ENCODE peak calls at places on chromosomes 2 and 18, in five cellular contexts. J, X, W, A and G are unnamed samples.

GRCh38 chr2:98771771-98772521 is 41.0 kb upstream of the MGAT4A start:
- DNase-seq in X (no peak), A (no peak), W (no peak), J (no peak), G (no peak)

GRCh38 chr18:63924551-63924950 is 16.8 kb downstream of the SERPINB10 start:
- DNase-seq in X (no peak), W (no peak), A (no peak), J (no peak), G (no peak)

GRCh38 chr2:112257575-112257974 is 2.7 kb upstream of the ZC3H8 start:
- DNase-seq in X (no peak), J (no peak), W (no peak), A (no peak), G (no peak)

GRCh38 chr2:96249654-96250053 is 16.1 kb downstream of the TMEM127 start:
- DNase-seq in W (no peak), A (no peak), X (no peak), J (no peak), G (peak)

GRCh38 chr2:181411105-181411849 is 45.9 kb upstream of the ITGA4 start:
- DNase-seq in X (no peak), A (no peak), W (no peak), J (no peak), G (no peak)

GRCh38 chr2:169090133-169090820 is 20.9 kb downstream of the DHRS9 start:
- DNase-seq in X (no peak), W (no peak), A (no peak), J (no peak), G (no peak)

GRCh38 chr2:172865422-172865821 is 129.8 kb downstream of the RAPGEF4 start:
- DNase-seq in W (peak), X (peak), A (no peak), J (no peak), G (no peak)

GRCh38 chr2:95372216-95372829 is 30.2 kb upstream of the FAHD2A start:
- DNase-seq in W (no peak), X (peak), J (peak), A (no peak), G (peak)

GRCh38 chr2:3634631-3635091 is 23.3 kb upstream of the ALLC start:
- DNase-seq in X (no peak), A (no peak), W (no peak), J (no peak), G (no peak)

GRCh38 chr2:234495801-234496441 is 960 bp downstream of the ARL4C start:
- DNase-seq in X (no peak), A (no peak), W (peak), J (no peak), G (no peak)

GRCh38 chr2:120434487-120434886 is 88.6 kb downstream of the INHBB start:
- DNase-seq in A (no peak), X (peak), J (no peak), W (no peak), G (no peak)

GRCh38 chr2:8543065-8543411 is 138.8 kb upstream of the ID2 start:
- DNase-seq in W (no peak), A (no peak), X (no peak), J (no peak), G (peak)

GRCh38 chr2:8544786-8545631 is 136.8 kb upstream of the ID2 start:
- DNase-seq in W (no peak), X (peak), A (peak), J (no peak), G (peak)

GRCh38 chr2:8542381-8543064 is 139.3 kb upstream of the ID2 start:
- DNase-seq in J (no peak), A (no peak), W (no peak), X (no peak), G (peak)

GRCh38 chr2:8544168-8544785 is 137.6 kb upstream of the ID2 start:
- DNase-seq in W (no peak), A (no peak), X (no peak), J (no peak), G (peak)

DNA sequence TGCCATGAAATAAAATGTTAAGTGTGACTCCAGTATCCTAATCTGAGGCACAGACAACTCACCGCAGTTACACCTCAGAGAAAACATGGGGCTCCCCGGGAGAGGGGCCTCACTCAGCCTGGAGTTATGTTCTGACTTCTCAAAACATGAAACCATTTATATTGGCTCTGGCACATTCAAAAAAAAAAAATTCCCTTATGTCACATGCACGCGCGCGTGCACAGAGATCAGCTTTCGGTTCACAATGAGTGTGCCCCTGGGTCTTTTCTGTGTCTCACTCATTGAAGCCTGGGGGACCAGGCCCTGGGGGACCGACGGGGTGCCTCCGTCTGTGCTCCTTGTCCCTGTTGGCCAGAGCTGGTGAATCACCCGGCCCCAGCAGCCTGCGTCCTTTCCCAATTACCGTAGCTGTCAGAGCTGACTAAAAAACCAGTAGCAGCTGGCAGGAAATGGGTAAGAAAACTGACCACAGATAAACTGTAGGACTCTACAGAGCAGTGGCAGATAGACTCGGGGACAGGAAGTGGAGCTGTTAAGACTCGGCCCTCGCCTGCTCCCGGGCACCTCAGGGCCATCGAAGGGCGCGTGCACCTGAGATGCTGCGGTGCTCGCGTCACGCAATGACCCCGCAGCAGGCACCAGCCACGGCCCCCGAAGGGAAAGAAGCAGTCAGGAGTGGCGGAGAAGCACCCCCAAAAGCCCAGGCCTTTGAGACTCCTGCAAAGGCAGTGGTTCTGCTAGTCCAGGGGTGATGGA is 138.3 kb upstream of the ID2 start:
- DNase-seq in A (no peak), X (peak), W (no peak), J (no peak), G (no peak)
- TF ChIP-seq POLR2A in A (no peak), X (no peak), W (no peak), J (no peak), G (no peak)

DNA sequence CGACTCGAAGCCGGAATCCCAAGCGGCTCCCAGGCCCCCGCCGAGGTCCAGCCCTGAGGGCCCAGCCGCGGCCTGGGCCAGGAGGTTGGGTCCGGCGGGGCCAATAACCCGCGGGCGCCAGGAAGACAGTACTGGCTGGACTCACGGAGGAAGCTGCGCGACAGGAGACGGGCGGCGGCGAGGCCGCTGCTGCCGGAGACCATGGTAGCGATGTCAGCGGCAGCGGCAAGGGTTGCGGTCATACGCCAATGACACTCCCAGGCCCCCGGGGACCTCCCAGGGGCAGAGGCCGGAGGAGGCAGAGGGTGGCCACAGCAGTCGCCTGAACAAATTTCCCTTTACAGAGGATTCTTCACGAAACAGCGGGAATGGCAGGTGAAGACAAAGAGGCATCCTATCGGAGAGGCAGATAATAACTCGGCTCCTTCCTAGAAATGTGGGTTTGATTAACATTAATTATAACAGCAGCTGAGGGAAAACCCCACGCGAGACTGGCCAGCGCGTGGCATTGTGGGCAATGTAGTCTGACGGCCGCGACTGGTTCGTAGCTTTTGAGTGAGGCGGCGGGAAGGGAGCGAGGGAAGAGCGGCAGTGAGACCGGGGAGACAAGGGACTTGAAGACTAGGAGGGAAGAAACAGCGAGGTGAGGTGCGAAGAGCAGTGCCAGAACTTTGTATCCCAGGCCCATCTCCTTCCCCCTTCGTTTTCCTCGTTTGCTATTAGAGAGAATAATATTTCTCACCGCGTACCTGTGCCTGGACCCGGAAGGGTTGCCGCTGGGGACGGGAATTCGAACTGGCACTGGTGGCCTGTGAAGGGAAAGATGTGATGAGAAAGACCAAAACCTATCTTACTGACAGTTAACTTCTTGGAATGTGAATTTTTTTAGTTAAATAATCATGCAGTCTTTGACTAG is at the start of gene SUCLG1:
- DNase-seq in X (peak), J (peak), A (peak), W (peak), G (peak)
- TF ChIP-seq POLR2A in X (no peak), J (peak), A (peak), W (peak), G (peak)

GRCh38 chr2:187875836-187876235 is 321.6 kb upstream of the TFPI start:
- DNase-seq in X (no peak), A (no peak), J (no peak), W (no peak), G (no peak)
- TF ChIP-seq POLR2A in X (no peak), A (no peak), J (no peak), W (no peak), G (no peak)

DNA sequence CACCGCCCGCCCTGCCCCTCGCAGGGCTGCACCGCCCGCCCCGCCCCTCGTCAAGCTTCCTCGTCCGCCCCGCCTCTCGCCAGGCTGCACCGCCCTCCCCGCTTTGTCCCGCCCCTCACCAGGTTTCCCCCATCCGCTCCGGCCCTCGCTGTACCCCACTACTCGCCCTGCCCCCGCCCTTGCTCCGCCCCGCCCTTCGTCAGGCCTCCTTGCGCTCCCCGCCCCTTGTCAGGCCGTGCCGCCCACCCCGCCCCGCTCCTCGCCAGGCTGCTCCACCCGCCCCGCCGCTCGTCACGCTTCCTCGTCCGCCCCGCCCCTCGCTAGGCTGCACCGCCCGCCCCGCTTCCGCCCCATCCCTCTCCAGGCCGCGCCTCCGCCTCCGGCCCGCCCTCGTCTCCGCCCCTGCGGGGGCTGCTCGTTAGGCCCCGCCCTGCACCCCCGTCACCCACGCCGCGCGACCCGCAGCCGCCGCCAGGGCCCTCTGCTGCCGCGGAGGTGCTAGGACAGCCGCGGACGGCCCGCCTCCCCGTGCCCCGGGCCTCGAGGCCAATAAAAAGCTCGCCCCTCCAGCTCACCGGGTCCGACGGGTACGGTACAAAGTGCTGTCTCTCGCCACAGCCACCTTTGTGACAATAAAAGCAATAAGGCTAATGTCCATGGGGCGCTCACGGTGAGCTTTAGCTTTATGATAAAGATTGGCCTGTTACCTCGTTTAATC is 574 bp upstream of the DNPEP start:
- DNase-seq in W (peak), A (peak), J (peak), X (peak), G (peak)
- TF ChIP-seq POLR2A in W (no peak), A (peak), J (no peak), X (no peak), G (no peak)

GRCh38 chr2:230922951-230923717 is 1.9 kb downstream of the GPR55 start:
- DNase-seq in A (no peak), J (no peak), W (peak), X (no peak), G (no peak)
- TF ChIP-seq POLR2A in A (no peak), J (no peak), W (no peak), X (no peak), G (no peak)

GRCh38 chr2:237694423-237695194 is 67.2 kb downstream of the LRRFIP1 start:
- DNase-seq in W (no peak), A (no peak), J (no peak), X (no peak), G (peak)
- TF ChIP-seq POLR2A in W (no peak), A (no peak), J (no peak), X (no peak), G (peak)

DNA sequence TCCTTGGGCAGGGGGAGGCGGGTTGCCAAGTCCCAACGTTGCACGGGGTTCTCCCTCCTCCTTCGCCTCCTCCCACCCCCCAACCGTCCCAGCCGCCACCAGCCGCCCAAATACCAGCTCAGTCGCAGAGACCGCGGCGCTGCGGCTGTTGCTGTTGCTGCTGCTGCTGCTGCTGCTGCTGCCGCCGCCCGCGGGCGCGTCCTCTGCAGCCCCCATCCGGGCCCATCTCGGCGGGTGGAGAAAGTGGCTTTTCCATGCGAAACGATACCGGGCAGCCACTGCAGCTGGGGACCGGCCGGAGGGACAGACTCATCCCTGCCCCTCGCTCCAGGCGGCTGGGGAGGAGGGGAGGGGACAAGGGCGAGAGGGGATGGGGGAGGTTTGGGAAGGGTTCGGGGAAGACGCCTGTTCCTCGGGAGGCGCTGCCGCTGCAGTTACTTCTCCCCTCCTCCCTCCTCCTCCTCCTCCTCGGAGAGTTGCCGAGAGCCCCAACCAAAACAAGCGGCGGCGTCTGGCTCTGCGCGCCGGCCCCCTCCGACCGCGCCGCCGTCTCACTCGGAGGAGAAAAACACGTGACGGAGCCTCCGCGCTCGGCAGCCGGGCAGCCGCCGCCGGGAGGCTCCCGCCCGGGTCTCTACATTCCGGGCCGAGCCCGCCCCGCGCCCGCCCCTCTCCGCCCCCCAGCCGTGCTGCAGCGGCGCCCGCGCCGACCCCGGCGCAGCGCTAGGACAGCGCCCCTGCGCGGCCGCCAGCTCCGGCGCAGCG is at the start of gene IRS1:
- DNase-seq in W (peak), A (peak), J (no peak), X (peak), G (peak)
- TF ChIP-seq POLR2A in W (peak), A (no peak), J (no peak), X (no peak), G (no peak)